ENCODE peak calls at places on chromosomes 7 and 10, in nine cellular contexts. R is astrocyte; G is mammary epithelial cell; F is epithelial cell of esophagus; S is HL-60; T is brain microvascular endothelial cell; L is heart left ventricle; I is CD8-positive, alpha-beta T cell; Z is choroid plexus epithelial cell. K is an unnamed sample.

GRCh38 chr10:63166742-63167258 is 33.7 kb downstream of the NRBF2 start:
- DNase-seq in I (no peak), T (peak), R (peak), S (peak), L (no peak), Z (peak), G (peak), F (peak), K (peak)

GRCh38 chr7:116984917-116985316 is 31.6 kb downstream of the ST7 start:
- DNase-seq in S (peak), L (no peak), F (peak), Z (peak), R (no peak), I (no peak), G (no peak), T (no peak), K (peak)

GRCh38 chr10:12194752-12195271 is 879 bp downstream of the NUDT5 start:
- DNase-seq in F (peak), R (peak), Z (peak), G (peak), S (no peak), T (peak), I (peak), L (no peak), K (peak)

GRCh38 chr10:58756126-58756525 is 243.5 kb downstream of the BICC1 start:
- DNase-seq in Z (peak), S (no peak), I (no peak), G (no peak), F (peak), L (no peak), R (peak), T (peak), K (peak)

GRCh38 chr7:124208642-124209041 is 175.8 kb upstream of the TMEM229A start:
- DNase-seq in Z (no peak), R (no peak), I (no peak), G (no peak), T (no peak), F (no peak), S (no peak), L (no peak), K (no peak)

GRCh38 chr7:132773527-132773956 is 197.3 kb upstream of the PLXNA4 start:
- DNase-seq in R (peak), L (no peak), Z (peak), G (peak), T (no peak), S (no peak), I (no peak), F (peak), K (peak)

GRCh38 chr7:88866265-88866863 is 70.8 kb upstream of the TEX47 start:
- DNase-seq in G (no peak), F (no peak), L (no peak), S (no peak), Z (no peak), T (no peak), R (no peak), I (no peak), K (no peak)

GRCh38 chr10:88156341-88156740 is 292.9 kb downstream of the PTEN start:
- DNase-seq in S (no peak), G (peak), L (no peak), I (no peak), R (peak), Z (peak), T (peak), F (no peak), K (peak)

GRCh38 chr10:116625845-116626244 is 5.1 kb downstream of the PNLIPRP2 start:
- DNase-seq in R (no peak), G (no peak), L (no peak), S (no peak), Z (no peak), F (no peak), T (no peak), I (no peak), K (no peak)

GRCh38 chr7:123120286-123120685 is 79.5 kb downstream of the SLC13A1 start:
- DNase-seq in I (no peak), L (no peak), S (no peak), R (peak), Z (peak), F (no peak), T (peak), G (peak), K (peak)

GRCh38 chr7:90334193-90334843 is 12.2 kb upstream of the GTPBP10 start:
- DNase-seq in L (peak), F (no peak), I (no peak), Z (no peak), G (no peak), R (no peak), S (no peak), T (no peak), K (no peak)

GRCh38 chr7:18653381-18654155 is 158.0 kb downstream of the HDAC9 start:
- DNase-seq in I (no peak), T (peak), G (no peak), R (peak), F (no peak), S (no peak), L (no peak), Z (peak), K (no peak)

GRCh38 chr10:102718220-102718619 is 3.8 kb downstream of the SFXN2 start:
- DNase-seq in L (no peak), R (peak), G (no peak), I (no peak), F (peak), T (peak), Z (peak), S (no peak), K (peak)

GRCh38 chr10:119651514-119652327 is 541 bp downstream of the BAG3 start:
- DNase-seq in L (peak), T (no peak), I (no peak), G (no peak), R (no peak), Z (no peak), F (no peak), S (no peak), K (no peak)

GRCh38 chr7:110347091-110347490 is 743.8 kb upstream of the LRRN3 start:
- DNase-seq in L (no peak), I (no peak), T (no peak), G (peak), R (no peak), Z (no peak), F (peak), S (no peak), K (no peak)

GRCh38 chr7:100965723-100966541 is 3.4 kb upstream of the MUC12 start:
- DNase-seq in R (no peak), T (peak), S (peak), G (peak), L (peak), I (peak), Z (peak), F (peak), K (peak)

GRCh38 chr7:87507446-87507845 is 32.0 kb upstream of the ABCB4 start:
- DNase-seq in I (no peak), T (no peak), G (no peak), L (no peak), R (no peak), S (no peak), F (peak), Z (peak), K (no peak)
- TF ChIP-seq CTCF in I (no peak), T (peak), G (no peak), L (no peak), R (no peak), S (no peak), F (peak), Z (peak), K (no peak)

GRCh38 chr7:130941322-130942210 is 207.6 kb upstream of the KLF14 start:
- DNase-seq in G (peak), F (peak), R (peak), T (peak), S (no peak), L (peak), I (no peak), Z (peak), K (peak)
- H3K4me3 ChIP-seq in G (peak), F (peak), R (peak), T (peak), S (no peak), L (peak), I (peak), Z (peak), K (peak)

DNA sequence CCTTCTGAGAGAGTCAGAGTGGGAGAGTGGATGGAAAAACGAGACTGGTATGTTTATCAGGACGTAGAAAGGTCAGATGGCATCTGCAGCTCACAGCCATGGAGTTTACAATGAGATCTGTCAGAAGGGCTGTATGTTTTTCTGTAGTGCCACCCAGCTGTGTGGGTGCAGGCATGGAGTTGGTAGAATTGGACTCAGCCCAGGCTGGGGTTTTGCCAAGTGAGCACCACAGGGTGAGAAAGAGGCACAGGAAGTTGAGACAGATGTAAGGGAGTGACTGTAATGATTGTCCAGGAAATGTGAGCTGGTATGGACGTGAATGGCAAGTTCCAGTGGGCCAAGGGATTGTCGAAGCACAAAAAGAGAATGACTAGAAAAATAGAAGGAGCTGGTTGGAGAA is 9.1 kb upstream of the ZYX start:
- DNase-seq in T (no peak), R (no peak), S (no peak), F (peak), I (peak), Z (no peak), G (peak), L (no peak), K (peak)
- TF ChIP-seq CTCF in T (peak), R (no peak), S (peak), F (peak), I (peak), Z (no peak), G (peak), L (peak), K (no peak)

GRCh38 chr10:92692085-92692671 is 2.4 kb downstream of the HHEX start:
- DNase-seq in F (no peak), S (no peak), Z (no peak), G (no peak), R (no peak), T (no peak), L (no peak), I (no peak), K (no peak)
- H3K4me3 ChIP-seq in F (no peak), S (peak), Z (peak), G (no peak), R (no peak), T (no peak), L (peak), I (no peak), K (peak)

GRCh38 chr10:67657775-67658174 is 38.2 kb downstream of the CTNNA3 start:
- DNase-seq in T (no peak), S (no peak), G (no peak), F (no peak), I (no peak), R (no peak), Z (no peak), L (no peak), K (no peak)
- TF ChIP-seq CTCF in T (no peak), S (no peak), G (no peak), F (no peak), I (no peak), R (no peak), Z (no peak), L (no peak), K (no peak)

GRCh38 chr10:60536529-60537114 is 146.9 kb upstream of the ANK3 start:
- DNase-seq in R (peak), S (no peak), I (no peak), G (peak), T (peak), Z (peak), F (peak), L (no peak), K (peak)
- H3K4me3 ChIP-seq in R (no peak), S (no peak), I (no peak), G (no peak), T (no peak), Z (no peak), F (no peak), L (no peak), K (no peak)

GRCh38 chr7:6026917-6027316 is 4.3 kb upstream of the ANKRD61 start:
- DNase-seq in T (no peak), L (no peak), S (no peak), F (no peak), Z (no peak), G (no peak), R (no peak), I (no peak), K (no peak)
- TF ChIP-seq CTCF in T (no peak), L (no peak), S (no peak), F (no peak), Z (no peak), G (no peak), R (no peak), I (no peak), K (no peak)

K was measured in fibroblast of pulmonary artery.